ENCODE peak calls at places on chromosomes 11 and 22, in five cellular contexts. V is stomach, S is transverse colon, I is A549, F is esophagus muscularis mucosa. M is an unnamed sample.

GRCh38 chr11:115298613-115299012 is 205.6 kb downstream of the CADM1 start:
- DNase-seq in V (no peak), S (no peak), I (no peak), F (no peak), M (no peak)

GRCh38 chr11:556175-556699 is 4.3 kb downstream of the LMNTD2 start:
- DNase-seq in V (peak), S (no peak), I (no peak), F (no peak), M (no peak)

GRCh38 chr22:17334983-17335382 is 34.3 kb upstream of the CECR2 start:
- DNase-seq in V (no peak), S (no peak), I (no peak), F (no peak), M (no peak)

GRCh38 chr11:945986-946385 is 20.3 kb downstream of the AP2A2 start:
- DNase-seq in V (no peak), S (no peak), I (peak), F (no peak), M (no peak)

GRCh38 chr11:61967177-61967923 is at the start of gene FTH1:
- DNase-seq in V (peak), S (peak), I (peak), F (peak), M (peak)

GRCh38 chr11:81569999-81570398 is 1163.7 kb downstream of the FAM181B start:
- DNase-seq in V (no peak), S (no peak), I (no peak), F (no peak), M (no peak)

GRCh38 chr22:37199839-37200161 is 11.8 kb upstream of the C1QTNF6 start:
- DNase-seq in V (no peak), S (no peak), I (no peak), F (no peak), M (no peak)

GRCh38 chr11:134331565-134332188 is at the start of gene GLB1L2:
- DNase-seq in V (peak), S (peak), I (peak), F (peak), M (no peak)

GRCh38 chr11:11065396-11065795 is 207.5 kb upstream of the ZBED5 start:
- DNase-seq in V (no peak), S (no peak), I (no peak), F (peak), M (no peak)

GRCh38 chr11:111312076-111312475 is 13.7 kb downstream of the POU2AF3 start:
- DNase-seq in V (peak), S (no peak), I (no peak), F (no peak), M (no peak)

GRCh38 chr11:101323997-101324396 is 194.4 kb upstream of the PGR start:
- DNase-seq in V (no peak), S (no peak), I (peak), F (no peak), M (no peak)

GRCh38 chr22:42758929-42759629 is 38.4 kb upstream of the A4GALT start:
- DNase-seq in V (no peak), S (no peak), I (peak), F (no peak), M (no peak)

GRCh38 chr11:78742430-78742829 is 167.8 kb upstream of the NARS2 start:
- DNase-seq in V (peak), S (peak), I (no peak), F (no peak), M (no peak)

GRCh38 chr22:41480397-41480735 is 11.4 kb downstream of the ACO2 start:
- DNase-seq in V (no peak), S (no peak), I (no peak), F (no peak), M (no peak)

GRCh38 chr11:20303451-20303965 is 60.0 kb upstream of the HTATIP2 start:
- DNase-seq in V (no peak), S (no peak), I (no peak), F (no peak), M (no peak)

GRCh38 chr11:65417702-65418430 is 4.7 kb upstream of the NEAT1 start:
- DNase-seq in V (peak), S (peak), I (no peak), F (no peak), M (no peak)

GRCh38 chr11:106449756-106450155 is 372.3 kb downstream of the AASDHPPT start:
- DNase-seq in V (no peak), S (no peak), I (no peak), F (no peak), M (no peak)

GRCh38 chr11:127677813-127678212 is 677.2 kb upstream of the KIRREL3 start:
- DNase-seq in V (no peak), S (no peak), I (no peak), F (no peak), M (no peak)

GRCh38 chr11:120941000-120941399 is 82.9 kb upstream of the TBCEL start:
- DNase-seq in V (no peak), S (no peak), I (no peak), F (no peak), M (no peak)

GRCh38 chr11:122101625-122102291 is 14.3 kb downstream of the BLID start:
- DNase-seq in V (no peak), S (peak), I (no peak), F (no peak), M (no peak)

GRCh38 chr11:80502511-80502910 is 1061.7 kb upstream of the TENM4 start:
- DNase-seq in V (no peak), S (no peak), I (no peak), F (no peak), M (no peak)

GRCh38 chr22:20758688-20759087 is 15.2 kb upstream of the SERPIND1 start:
- DNase-seq in V (no peak), S (no peak), I (peak), F (no peak), M (no peak)

GRCh38 chr22:37777122-37777687 is 30.5 kb upstream of the GCAT start:
- DNase-seq in V (peak), S (peak), I (no peak), F (no peak), M (peak)

GRCh38 chr11:126918556-126918955 is 82.0 kb downstream of the KIRREL3 start:
- DNase-seq in V (no peak), S (no peak), I (no peak), F (no peak), M (no peak)

GRCh38 chr11:9626778-9627394 is 37.0 kb upstream of the SWAP70 start:
- DNase-seq in V (no peak), S (no peak), I (no peak), F (no peak), M (no peak)
- TF ChIP-seq POLR2A in V (no peak), S (no peak), I (no peak), F (no peak), M (no peak)

GRCh38 chr11:73047773-73048371 is 94.2 kb downstream of the FCHSD2 start:
- DNase-seq in V (no peak), S (no peak), I (no peak), F (no peak), M (no peak)
- TF ChIP-seq POLR2A in V (no peak), S (no peak), I (no peak), F (no peak), M (no peak)

GRCh38 chr22:50222508-50222907 is 21.7 kb downstream of the SELENOO start:
- DNase-seq in V (no peak), S (no peak), I (no peak), F (no peak), M (no peak)

GRCh38 chr22:50226224-50227165 is 18.3 kb downstream of the TUBGCP6 start:
- DNase-seq in V (no peak), S (no peak), I (no peak), F (no peak), M (no peak)

GRCh38 chr22:50227588-50228215 is 17.1 kb downstream of the TUBGCP6 start:
- DNase-seq in V (no peak), S (no peak), I (no peak), F (no peak), M (no peak)

GRCh38 chr22:50224071-50224470 is 20.8 kb downstream of the TUBGCP6 start:
- DNase-seq in V (no peak), S (no peak), I (no peak), F (no peak), M (no peak)

DNA sequence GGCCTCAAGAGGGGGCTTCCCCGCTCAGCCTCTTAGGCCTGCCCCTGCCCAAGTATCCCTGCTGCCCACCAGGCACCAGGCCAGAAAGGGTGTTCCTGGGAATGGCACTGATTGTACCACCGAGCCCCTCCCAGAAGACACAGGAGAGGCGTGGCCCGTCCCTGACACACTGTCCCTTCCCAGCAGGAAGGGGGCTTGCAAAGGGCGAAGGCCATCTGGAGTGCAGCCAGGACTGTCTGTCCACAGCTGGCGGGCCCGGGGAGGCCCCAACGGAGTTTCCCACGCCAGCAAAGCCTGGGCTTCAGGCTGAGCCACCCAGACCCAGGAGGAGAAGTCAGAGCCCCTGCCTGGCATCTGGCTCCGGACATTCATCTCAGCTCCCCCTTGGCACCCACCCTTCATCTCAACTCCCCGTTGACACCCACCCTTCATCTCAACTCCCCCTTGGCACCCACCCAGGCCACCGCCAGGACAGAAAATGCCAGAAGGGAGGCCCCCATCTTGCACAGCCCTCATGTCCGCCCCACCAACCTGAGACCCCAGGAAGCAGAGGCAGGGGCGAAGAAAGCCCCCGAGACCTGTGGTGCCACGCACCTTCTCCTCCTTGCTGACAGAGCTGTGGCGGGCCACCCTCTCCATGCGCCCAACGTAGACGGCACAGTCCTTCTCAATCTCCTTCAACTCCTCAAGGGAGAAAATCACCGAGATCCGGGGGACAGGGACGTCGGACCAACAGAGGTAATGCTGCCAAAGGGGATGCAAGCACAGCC is 19.4 kb downstream of the TUBGCP6 start:
- DNase-seq in V (no peak), S (no peak), I (no peak), F (no peak), M (no peak)
- TF ChIP-seq POLR2A in V (no peak), S (no peak), I (no peak), F (no peak), M (no peak)

DNA sequence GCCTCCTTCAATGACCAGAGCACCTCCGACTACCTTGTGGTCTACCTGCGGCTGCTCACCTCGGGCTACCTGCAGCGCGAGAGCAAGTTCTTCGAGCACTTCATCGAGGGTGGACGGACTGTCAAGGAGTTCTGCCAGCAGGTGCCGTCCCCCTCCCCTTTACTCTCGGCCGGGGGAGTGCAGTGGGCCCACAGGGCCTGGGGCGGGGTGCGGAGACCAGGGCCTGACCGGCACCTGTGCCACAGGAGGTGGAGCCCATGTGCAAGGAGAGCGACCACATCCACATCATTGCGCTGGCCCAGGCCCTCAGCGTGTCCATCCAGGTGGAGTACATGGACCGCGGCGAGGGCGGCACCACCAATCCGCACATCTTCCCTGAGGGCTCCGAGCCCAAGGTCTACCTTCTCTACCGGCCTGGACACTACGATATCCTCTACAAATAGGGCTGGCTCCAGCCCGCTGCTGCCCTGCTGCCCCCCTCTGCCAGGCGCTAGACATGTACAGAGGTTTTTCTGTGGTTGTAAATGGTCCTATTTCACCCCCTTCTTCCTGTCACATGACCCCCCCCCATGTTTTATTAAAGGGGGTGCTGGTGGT is 11.0 kb downstream of the OTUB1 start:
- DNase-seq in V (no peak), S (no peak), I (no peak), F (no peak), M (no peak)
- TF ChIP-seq POLR2A in V (no peak), S (no peak), I (no peak), F (no peak), M (no peak)

GRCh38 chr11:57421066-57421465 is 5.9 kb downstream of the SLC43A3 start:
- DNase-seq in V (no peak), S (no peak), I (no peak), F (no peak), M (no peak)
- TF ChIP-seq POLR2A in V (no peak), S (no peak), I (no peak), F (no peak), M (no peak)

M was measured in H54.